ENCODE peak calls at places on chromosomes 3 and 15, in nine cellular contexts. N is Peyer's patch, V is fibroblast of mammary gland, D is suprapubic skin, G is uterus, W is neural progenitor cell, R is IMR-90, A is foreskin fibroblast, B is sigmoid colon. U is an unnamed sample.

GRCh38 chr15:87033056-87033455 is 953.4 kb downstream of the AGBL1 start:
- DNase-seq in N (no peak), V (no peak), D (no peak), G (no peak), W (peak), R (no peak), A (no peak), B (no peak), U (no peak)

GRCh38 chr3:8303466-8303865 is 198.2 kb upstream of the LMCD1 start:
- DNase-seq in N (no peak), V (peak), D (no peak), G (no peak), W (no peak), R (peak), A (peak), B (no peak), U (no peak)

GRCh38 chr3:13241621-13242363 is 168.6 kb upstream of the IQSEC1 start:
- DNase-seq in N (no peak), V (no peak), D (no peak), G (no peak), W (no peak), R (no peak), A (no peak), B (no peak), U (no peak)

GRCh38 chr3:8853081-8853480 is 83.7 kb upstream of the OXTR start:
- DNase-seq in N (no peak), V (peak), D (no peak), G (no peak), W (no peak), R (no peak), A (peak), B (no peak), U (no peak)

GRCh38 chr15:77898811-77899730 is 178.4 kb downstream of the TBC1D2B start:
- DNase-seq in N (no peak), V (no peak), D (no peak), G (no peak), W (no peak), R (no peak), A (no peak), B (peak), U (no peak)

GRCh38 chr3:131503328-131503650 is 518 bp upstream of the MRPL3 start:
- DNase-seq in N (no peak), V (peak), D (no peak), G (no peak), W (no peak), R (no peak), A (peak), B (no peak), U (no peak)

GRCh38 chr15:77021088-77021481 is 26.2 kb downstream of the PSTPIP1 start:
- DNase-seq in N (no peak), V (no peak), D (no peak), G (no peak), W (no peak), R (no peak), A (no peak), B (no peak), U (no peak)

GRCh38 chr3:28068342-28068741 is 173.1 kb upstream of the CMC1 start:
- DNase-seq in N (no peak), V (no peak), D (no peak), G (no peak), W (no peak), R (no peak), A (no peak), B (no peak), U (no peak)

GRCh38 chr3:177212756-177213155 is 15.5 kb upstream of the TBL1XR1 start:
- DNase-seq in N (no peak), V (no peak), D (no peak), G (no peak), W (no peak), R (no peak), A (no peak), B (no peak), U (no peak)

GRCh38 chr15:64008177-64008576 is 38.1 kb downstream of the DAPK2 start:
- DNase-seq in N (no peak), V (no peak), D (no peak), G (no peak), W (no peak), R (no peak), A (no peak), B (no peak), U (no peak)

GRCh38 chr15:83498801-83499200 is 51.7 kb downstream of the SH3GL3 start:
- DNase-seq in N (no peak), V (no peak), D (no peak), G (no peak), W (no peak), R (no peak), A (no peak), B (no peak), U (no peak)

GRCh38 chr3:58369038-58369437 is 36.3 kb downstream of the PXK start:
- DNase-seq in N (no peak), V (no peak), D (no peak), G (no peak), W (no peak), R (no peak), A (no peak), B (no peak), U (no peak)

GRCh38 chr15:52040167-52040900 is 21.3 kb downstream of the MAPK6 start:
- DNase-seq in N (no peak), V (peak), D (no peak), G (no peak), W (no peak), R (peak), A (peak), B (no peak), U (peak)

GRCh38 chr15:69956417-69956816 is 141.3 kb downstream of the TLE3 start:
- DNase-seq in N (no peak), V (no peak), D (no peak), G (no peak), W (no peak), R (no peak), A (no peak), B (no peak), U (no peak)

GRCh38 chr3:72093270-72093669 is 308.3 kb upstream of the PROK2 start:
- DNase-seq in N (no peak), V (no peak), D (no peak), G (no peak), W (no peak), R (no peak), A (no peak), B (no peak), U (no peak)

GRCh38 chr15:70156781-70157261 is 59.1 kb upstream of the TLE3 start:
- DNase-seq in N (no peak), V (peak), D (no peak), G (no peak), W (no peak), R (peak), A (peak), B (peak), U (peak)

GRCh38 chr3:61559108-61559731 is 2.2 kb upstream of the PTPRG start:
- DNase-seq in N (no peak), V (peak), D (no peak), G (no peak), W (no peak), R (no peak), A (peak), B (no peak), U (peak)

GRCh38 chr15:50758712-50759205 is 6.7 kb downstream of the SPPL2A start:
- DNase-seq in N (no peak), V (peak), D (no peak), G (no peak), W (no peak), R (peak), A (peak), B (no peak), U (peak)

GRCh38 chr3:49607105-49607591 is 52.9 kb downstream of the BSN start:
- DNase-seq in N (peak), V (peak), D (no peak), G (no peak), W (no peak), R (no peak), A (no peak), B (peak), U (no peak)

DNA sequence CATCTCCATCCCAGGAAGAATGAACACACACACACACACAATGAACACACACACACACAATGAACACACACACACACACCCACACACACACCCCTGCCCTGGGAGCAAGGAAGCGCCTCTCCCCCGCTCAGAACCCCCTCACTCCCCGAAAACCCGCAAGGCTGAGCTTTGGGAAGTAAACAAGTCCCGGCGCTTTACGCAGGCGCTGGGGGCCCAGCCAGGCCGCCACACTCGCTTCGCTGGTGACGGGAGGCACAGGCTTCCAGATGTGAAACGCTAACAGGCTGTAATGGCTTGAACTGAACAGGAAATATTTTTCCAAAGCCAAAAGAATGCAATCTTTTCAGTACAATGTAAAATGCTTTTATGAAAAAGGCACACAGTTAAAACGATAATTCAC is 122.7 kb upstream of the IGF1R start:
- DNase-seq in N (peak), V (no peak), D (no peak), G (no peak), W (no peak), R (no peak), A (peak), B (peak), U (no peak)
- H3K4me3 ChIP-seq in N (no peak), V (no peak), D (no peak), G (no peak), W (no peak), R (no peak), A (no peak), B (peak), U (no peak)

DNA sequence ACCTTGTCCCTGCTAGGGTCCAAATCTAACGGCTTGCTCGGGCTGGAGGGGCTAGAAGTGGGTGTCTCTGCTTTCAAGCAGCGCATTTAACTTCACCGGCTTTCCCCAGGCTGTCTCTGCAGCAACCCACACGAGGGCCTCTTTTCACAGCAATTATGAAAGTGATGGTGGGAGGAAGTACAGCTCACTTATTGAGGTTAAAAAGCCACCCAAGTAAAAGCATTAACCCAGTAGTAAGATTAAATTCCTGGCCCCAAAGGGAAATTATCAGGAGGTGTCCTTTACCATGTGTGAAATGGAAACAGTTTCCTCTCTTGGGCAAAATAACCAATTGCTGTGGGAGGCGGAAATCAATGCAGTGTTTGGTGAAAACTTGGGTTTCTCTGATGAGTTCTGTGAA is 41.1 kb downstream of the NGRN start:
- DNase-seq in N (no peak), V (no peak), D (peak), G (no peak), W (no peak), R (no peak), A (no peak), B (no peak), U (no peak)
- H3K4me3 ChIP-seq in N (no peak), V (no peak), D (no peak), G (no peak), W (no peak), R (no peak), A (no peak), B (no peak), U (no peak)

GRCh38 chr3:125042725-125043406 is 12.9 kb downstream of the HEG1 start:
- DNase-seq in N (no peak), V (peak), D (no peak), G (peak), W (no peak), R (peak), A (peak), B (peak), U (peak)
- H3K4me3 ChIP-seq in N (no peak), V (no peak), D (no peak), G (peak), W (no peak), R (no peak), A (no peak), B (no peak), U (no peak)

DNA sequence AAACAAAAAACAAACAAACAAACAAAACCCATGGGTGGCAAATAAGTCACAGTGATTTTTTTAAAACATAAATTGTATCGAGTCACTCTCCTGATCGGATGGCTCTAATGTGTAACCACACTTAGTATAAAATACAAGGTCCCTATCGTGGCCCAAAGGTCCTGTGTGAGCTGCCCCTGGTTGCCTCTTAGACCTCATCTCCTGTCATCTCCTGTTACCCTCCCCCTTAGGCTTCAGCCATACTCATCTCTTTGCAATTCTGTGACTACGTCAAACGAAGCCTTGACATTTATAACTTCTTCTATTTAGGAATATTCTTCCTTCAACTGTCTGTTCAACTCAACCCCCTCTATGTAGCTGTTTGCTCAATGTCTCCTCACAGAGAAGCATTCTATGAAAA is 43.9 kb upstream of the TTBK2 start:
- DNase-seq in N (no peak), V (no peak), D (no peak), G (no peak), W (no peak), R (no peak), A (no peak), B (no peak), U (no peak)
- H3K4me3 ChIP-seq in N (no peak), V (no peak), D (no peak), G (no peak), W (no peak), R (no peak), A (no peak), B (no peak), U (no peak)

GRCh38 chr3:30418443-30418842 is 188.0 kb upstream of the TGFBR2 start:
- DNase-seq in N (no peak), V (peak), D (no peak), G (no peak), W (no peak), R (peak), A (peak), B (no peak), U (no peak)
- H3K4me3 ChIP-seq in N (no peak), V (no peak), D (no peak), G (no peak), W (no peak), R (no peak), A (no peak), B (no peak), U (no peak)

DNA sequence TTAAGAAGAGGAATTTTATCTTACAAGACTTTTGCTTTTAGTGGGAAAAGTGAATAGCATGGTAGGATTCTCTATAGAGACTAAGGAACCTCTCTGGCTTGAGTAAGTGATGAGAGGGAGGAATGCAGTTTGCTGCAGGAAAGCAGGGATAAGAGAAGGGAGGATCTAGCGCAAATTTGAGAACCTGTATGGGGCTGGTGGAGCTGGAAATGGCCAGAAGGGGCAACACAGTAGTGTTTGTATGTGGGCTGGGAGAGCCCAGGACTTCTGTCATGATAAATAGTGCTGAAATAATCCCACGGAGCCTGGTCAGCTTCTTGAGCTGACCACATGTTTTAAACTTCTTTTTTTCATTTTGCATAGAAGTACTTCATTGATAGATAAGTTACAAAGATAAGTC is 11.1 kb upstream of the SHC4 start:
- DNase-seq in N (no peak), V (no peak), D (no peak), G (no peak), W (peak), R (no peak), A (no peak), B (no peak), U (no peak)
- H3K4me3 ChIP-seq in N (no peak), V (no peak), D (no peak), G (no peak), W (peak), R (no peak), A (no peak), B (no peak), U (no peak)

GRCh38 chr3:128844502-128844901 is 34.9 kb upstream of the ACAD9 start:
- DNase-seq in N (no peak), V (no peak), D (no peak), G (no peak), W (no peak), R (no peak), A (no peak), B (no peak), U (no peak)

GRCh38 chr3:128846501-128846900 is 32.9 kb upstream of the ACAD9 start:
- DNase-seq in N (no peak), V (no peak), D (no peak), G (no peak), W (no peak), R (no peak), A (no peak), B (no peak), U (no peak)

GRCh38 chr3:128845695-128846491 is 33.5 kb upstream of the ACAD9 start:
- DNase-seq in N (peak), V (peak), D (peak), G (peak), W (peak), R (peak), A (peak), B (peak), U (peak)

GRCh38 chr3:128847631-128848370 is 31.6 kb upstream of the ACAD9 start:
- DNase-seq in N (no peak), V (no peak), D (no peak), G (no peak), W (no peak), R (no peak), A (no peak), B (no peak), U (no peak)

GRCh38 chr3:128845119-128845518 is 34.3 kb upstream of the ACAD9 start:
- DNase-seq in N (no peak), V (no peak), D (no peak), G (no peak), W (peak), R (no peak), A (no peak), B (no peak), U (no peak)
- H3K4me3 ChIP-seq in N (no peak), V (no peak), D (no peak), G (no peak), W (peak), R (no peak), A (no peak), B (no peak), U (no peak)